ENCODE peak calls at places on chromosomes 4 and X, in five cellular contexts. H is ascending aorta, N is A549, G is fibroblast of lung, U is cardiac fibroblast. M is an unnamed sample.

GRCh38 chrX:68443155-68443868 is 10.0 kb upstream of the OPHN1 start:
- DNase-seq in H (no peak), N (no peak), G (peak), U (no peak), M (no peak)

GRCh38 chr4:20480161-20480947 is 219.9 kb upstream of the PACRGL start:
- DNase-seq in H (no peak), N (no peak), G (no peak), U (no peak), M (no peak)

GRCh38 chrX:53831662-53832635 is 145.4 kb upstream of the HUWE1 start:
- DNase-seq in H (no peak), N (peak), G (peak), U (peak), M (peak)

GRCh38 chrX:120690344-120690743 is 60.5 kb upstream of the C1GALT1C1 start:
- DNase-seq in H (no peak), N (no peak), G (no peak), U (no peak), M (peak)

GRCh38 chrX:53430231-53430630 is 3.9 kb downstream of the HSD17B10 start:
- DNase-seq in H (no peak), N (no peak), G (no peak), U (no peak), M (no peak)

GRCh38 chr4:119735136-119735770 is 106.6 kb upstream of the PDE5A start:
- DNase-seq in H (no peak), N (peak), G (peak), U (peak), M (peak)

GRCh38 chrX:33183366-33183765 is 28.0 kb downstream of the DMD start:
- DNase-seq in H (no peak), N (no peak), G (peak), U (peak), M (no peak)

GRCh38 chr4:46937493-46937892 is 28.4 kb upstream of the COX7B2 start:
- DNase-seq in H (no peak), N (no peak), G (peak), U (peak), M (peak)

GRCh38 chr4:81625422-81626417 is 154.0 kb upstream of the RASGEF1B start:
- DNase-seq in H (no peak), N (peak), G (no peak), U (no peak), M (no peak)

GRCh38 chr4:7860600-7861158 is 79.0 kb downstream of the AFAP1 start:
- DNase-seq in H (no peak), N (no peak), G (no peak), U (no peak), M (no peak)

DNA sequence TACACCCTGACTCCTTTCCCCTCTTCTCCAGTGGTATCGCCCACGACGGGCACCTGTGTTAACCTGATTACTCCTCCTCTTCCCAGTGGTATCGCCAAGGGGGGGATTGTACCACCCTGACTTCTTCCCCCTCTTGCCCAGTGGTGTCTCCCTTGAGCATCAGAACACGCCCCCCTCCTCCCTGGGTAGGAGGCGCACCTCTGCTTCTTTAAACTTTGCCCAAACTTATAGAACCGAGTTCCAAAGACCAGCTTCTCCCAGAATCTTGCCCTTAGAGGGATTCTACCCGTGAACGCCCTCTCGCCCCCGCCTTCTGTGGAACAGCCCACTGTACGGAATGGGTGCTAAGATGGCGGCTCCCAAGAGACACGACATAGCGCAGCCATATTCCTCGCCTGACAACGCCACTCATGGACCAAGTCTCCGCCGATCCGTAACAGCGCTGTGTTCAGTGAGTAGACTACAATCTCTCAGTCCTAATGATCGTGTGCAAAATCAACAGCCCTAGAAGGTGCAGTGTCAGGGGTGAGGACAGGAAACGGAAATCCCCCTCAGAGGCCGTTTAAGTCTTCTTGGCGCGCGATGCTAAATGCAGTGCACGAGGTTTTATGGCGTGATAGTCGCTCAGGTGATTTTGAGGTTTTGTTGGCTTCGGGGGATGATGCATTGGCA is 4.2 kb upstream of the ZNF157 start:
- DNase-seq in H (no peak), N (peak), G (peak), U (peak), M (peak)
- H3K4me3 ChIP-seq in H (peak), N (peak), G (peak), U (peak), M (peak)

GRCh38 chr4:108171541-108172230 is 3.0 kb upstream of the LEF1 start:
- DNase-seq in H (no peak), N (no peak), G (peak), U (no peak), M (no peak)
- H3K4me3 ChIP-seq in H (peak), N (no peak), G (no peak), U (no peak), M (no peak)

DNA sequence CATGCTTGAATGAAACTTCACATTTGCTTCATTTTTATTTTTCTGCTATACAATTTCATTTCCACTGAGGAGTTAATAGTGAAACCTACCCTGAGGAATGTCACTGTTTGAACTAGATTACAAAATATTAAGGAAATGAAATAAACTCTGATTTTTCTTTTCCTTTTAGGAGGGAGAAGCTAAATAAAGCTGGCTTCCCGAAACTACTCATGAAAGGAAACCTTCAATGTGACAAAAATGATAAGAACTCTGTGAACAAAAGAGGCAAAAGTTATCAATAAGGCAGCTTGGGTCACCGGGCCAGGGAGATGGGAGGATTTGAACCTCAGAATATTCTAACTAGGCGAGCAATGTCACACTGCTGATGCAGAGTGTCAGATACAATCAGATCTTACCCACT is 185.2 kb downstream of the APBB2 start:
- DNase-seq in H (no peak), N (no peak), G (no peak), U (no peak), M (no peak)
- H3K4me3 ChIP-seq in H (no peak), N (no peak), G (no peak), U (no peak), M (no peak)

DNA sequence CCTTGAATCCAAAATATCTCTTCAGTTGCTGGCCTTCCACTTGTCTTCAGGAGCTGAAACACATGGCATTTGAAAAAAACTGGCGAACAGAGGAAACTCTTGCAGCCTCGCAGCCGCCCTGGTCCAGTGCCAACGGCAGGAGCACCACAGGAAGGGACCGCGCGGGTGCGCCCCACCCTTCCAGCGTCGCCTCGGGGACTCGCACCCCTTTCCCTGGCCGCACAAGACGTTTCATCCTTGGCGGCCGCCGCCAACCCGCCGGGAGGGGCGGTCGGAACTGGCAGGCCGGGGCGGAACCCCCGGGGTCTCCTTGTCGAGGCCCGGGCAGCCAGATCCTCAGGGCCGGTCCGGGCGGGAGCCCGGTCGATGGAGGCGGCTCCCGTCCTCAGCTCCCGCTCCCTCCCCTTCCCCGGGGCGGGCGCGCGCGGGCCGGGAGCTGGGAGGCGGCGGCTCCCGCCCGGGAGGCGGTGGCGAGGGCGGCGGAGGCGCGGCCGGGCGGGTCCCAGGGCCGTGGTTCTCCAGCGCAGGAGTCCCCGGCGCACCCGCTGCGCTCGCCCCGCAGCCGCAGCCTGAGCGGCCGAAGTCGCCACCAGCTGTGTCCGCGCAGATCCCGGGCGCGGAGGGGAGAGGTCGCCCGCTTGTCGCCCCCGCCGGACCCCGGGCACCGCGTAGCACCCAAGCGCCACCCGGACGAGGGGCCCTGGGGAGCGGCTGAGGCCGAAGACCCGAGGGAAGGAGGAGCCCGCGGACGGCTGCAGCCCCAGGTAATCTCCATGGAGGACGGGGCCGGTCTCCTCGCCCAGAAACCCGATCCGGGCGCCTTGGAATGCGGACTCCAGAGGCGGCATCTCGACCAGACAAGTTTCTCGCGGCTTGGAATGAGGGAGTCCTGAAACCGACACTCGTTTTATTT is 882 bp upstream of the NDST3 start:
- DNase-seq in H (no peak), N (peak), G (peak), U (peak), M (peak)
- H3K4me3 ChIP-seq in H (peak), N (peak), G (peak), U (peak), M (peak)

DNA sequence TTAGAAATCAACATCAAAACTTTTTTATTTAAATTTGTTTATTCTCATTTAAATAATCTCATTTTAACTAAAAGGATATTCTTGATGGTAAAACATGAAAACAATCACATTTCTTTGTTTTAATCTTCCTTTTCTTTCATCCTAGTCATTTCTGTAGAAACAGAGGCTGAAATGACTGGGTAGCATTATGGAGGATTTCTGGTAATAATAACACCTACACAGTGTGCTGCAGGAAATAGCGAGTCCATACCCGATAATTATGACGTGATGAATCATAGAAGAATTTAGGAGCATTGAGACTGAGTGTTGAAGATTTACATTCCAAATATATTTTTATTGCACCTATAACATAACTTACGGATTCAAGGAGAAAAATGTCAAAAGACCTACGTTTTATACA is 31.4 kb upstream of the BBS12 start:
- DNase-seq in H (no peak), N (no peak), G (no peak), U (no peak), M (no peak)
- H3K4me3 ChIP-seq in H (no peak), N (no peak), G (no peak), U (no peak), M (no peak)

DNA sequence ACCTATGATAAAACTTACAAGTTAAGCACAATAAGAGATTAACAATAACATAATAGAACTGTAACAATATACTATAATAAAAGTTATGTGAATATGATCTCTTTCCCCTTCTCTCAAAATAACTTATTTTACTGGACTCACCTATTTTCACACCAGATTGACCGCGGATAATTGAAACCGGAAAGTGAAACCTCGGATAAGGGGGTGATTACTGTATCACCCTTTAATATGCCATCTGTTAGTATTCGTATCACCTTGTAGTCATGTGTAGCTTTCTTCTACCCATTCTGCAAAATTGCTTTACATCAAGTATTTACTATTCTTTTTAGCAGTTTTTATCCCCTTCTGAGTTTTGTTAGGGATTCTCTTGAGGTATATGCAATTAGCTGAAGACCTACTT is 1.8 kb downstream of the SPCS3 start:
- DNase-seq in H (no peak), N (no peak), G (no peak), U (no peak), M (no peak)
- H3K4me3 ChIP-seq in H (peak), N (peak), G (peak), U (peak), M (peak)

DNA sequence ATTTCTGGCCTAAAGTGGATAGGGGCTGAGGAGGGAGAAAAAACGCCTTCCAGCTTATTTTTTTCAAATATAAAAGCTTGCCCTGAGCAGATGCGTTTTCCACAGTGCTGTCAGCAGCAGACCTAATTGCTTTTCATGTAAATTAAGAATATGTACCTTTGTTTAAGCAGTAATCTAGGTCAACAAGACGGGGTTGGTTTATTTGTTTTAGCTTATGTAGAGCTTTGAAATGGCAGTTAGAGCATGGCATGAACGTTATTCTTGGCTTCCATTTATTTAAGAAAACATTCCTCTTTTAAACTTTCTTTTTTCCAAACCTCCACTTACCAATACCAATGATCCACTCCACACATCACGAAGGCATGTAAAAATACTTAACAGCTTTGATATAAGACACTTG is 220.3 kb upstream of the TENM3 start:
- DNase-seq in H (no peak), N (no peak), G (peak), U (no peak), M (no peak)
- H3K4me3 ChIP-seq in H (no peak), N (no peak), G (no peak), U (no peak), M (no peak)

M was measured in foreskin fibroblast.